ENCODE peak calls at places on chromosomes 7 and 10, in eight cellular contexts. One of them, this sample, is unnamed.

GRCh38 chr10:84310470-84310869 is 17.9 kb upstream of the CCSER2 start:
- DNase-seq in SK-N-SH: no peak
- DNase-seq in breast epithelium: no peak
- DNase-seq in transverse colon: no peak
- DNase-seq in endothelial cell of umbilical vein: no peak
- DNase-seq in SK-N-MC: no peak
- DNase-seq in GM12878: no peak
- DNase-seq in sigmoid colon: no peak
- DNase-seq in this sample: no peak

GRCh38 chr7:101134399-101134980 is 7.6 kb downstream of the SERPINE1 start:
- DNase-seq in sigmoid colon: no peak
- DNase-seq in SK-N-MC: peak; percentile 35
- DNase-seq in breast epithelium: no peak
- DNase-seq in endothelial cell of umbilical vein: peak; percentile 40
- DNase-seq in GM12878: no peak
- DNase-seq in transverse colon: no peak
- DNase-seq in SK-N-SH: no peak
- DNase-seq in this sample: no peak

GRCh38 chr7:26515462-26515861 is 223.8 kb downstream of the SNX10 start:
- DNase-seq in SK-N-MC: no peak
- DNase-seq in endothelial cell of umbilical vein: no peak
- DNase-seq in GM12878: no peak
- DNase-seq in transverse colon: peak; percentile 70
- DNase-seq in sigmoid colon: no peak
- DNase-seq in breast epithelium: no peak
- DNase-seq in SK-N-SH: peak; percentile 52
- DNase-seq in this sample: no peak

GRCh38 chr10:128147064-128147463 is 20.8 kb upstream of the MKI67 start:
- DNase-seq in endothelial cell of umbilical vein: no peak
- DNase-seq in sigmoid colon: no peak
- DNase-seq in GM12878: peak; percentile 45
- DNase-seq in SK-N-SH: no peak
- DNase-seq in breast epithelium: no peak
- DNase-seq in SK-N-MC: no peak
- DNase-seq in transverse colon: no peak
- DNase-seq in this sample: no peak

GRCh38 chr10:71243756-71244637 is 31.6 kb downstream of the UNC5B start:
- DNase-seq in GM12878: no peak
- DNase-seq in SK-N-SH: no peak
- DNase-seq in SK-N-MC: no peak
- DNase-seq in breast epithelium: no peak
- DNase-seq in sigmoid colon: no peak
- DNase-seq in transverse colon: peak; percentile 72
- DNase-seq in endothelial cell of umbilical vein: no peak
- DNase-seq in this sample: no peak

GRCh38 chr10:20614911-20615310 is 282.2 kb downstream of the NEBL start:
- DNase-seq in SK-N-MC: no peak
- DNase-seq in transverse colon: no peak
- DNase-seq in GM12878: no peak
- DNase-seq in endothelial cell of umbilical vein: no peak
- DNase-seq in breast epithelium: no peak
- DNase-seq in sigmoid colon: no peak
- DNase-seq in SK-N-SH: no peak
- DNase-seq in this sample: peak; percentile 79

GRCh38 chr10:23343591-23344225 is 889 bp downstream of the C10orf67 start:
- DNase-seq in GM12878: no peak
- DNase-seq in transverse colon: peak; percentile 43
- DNase-seq in sigmoid colon: peak; percentile 75
- DNase-seq in SK-N-MC: no peak
- DNase-seq in endothelial cell of umbilical vein: no peak
- DNase-seq in SK-N-SH: peak; percentile 79
- DNase-seq in breast epithelium: peak; percentile 54
- DNase-seq in this sample: peak; percentile 90

GRCh38 chr7:50661345-50662058 is 96.3 kb upstream of the DDC start:
- DNase-seq in breast epithelium: no peak
- DNase-seq in transverse colon: no peak
- DNase-seq in GM12878: no peak
- DNase-seq in endothelial cell of umbilical vein: no peak
- DNase-seq in sigmoid colon: no peak
- DNase-seq in SK-N-MC: no peak
- DNase-seq in SK-N-SH: no peak
- DNase-seq in this sample: no peak

GRCh38 chr7:147240468-147240867 is 1123.9 kb downstream of the CNTNAP2 start:
- DNase-seq in endothelial cell of umbilical vein: no peak
- DNase-seq in SK-N-MC: no peak
- DNase-seq in SK-N-SH: no peak
- DNase-seq in sigmoid colon: no peak
- DNase-seq in GM12878: no peak
- DNase-seq in transverse colon: no peak
- DNase-seq in breast epithelium: no peak
- DNase-seq in this sample: no peak

GRCh38 chr7:47833211-47833610 is 115.1 kb downstream of the PKD1L1 start:
- DNase-seq in sigmoid colon: no peak
- DNase-seq in SK-N-MC: no peak
- DNase-seq in transverse colon: no peak
- DNase-seq in GM12878: no peak
- DNase-seq in SK-N-SH: no peak
- DNase-seq in breast epithelium: no peak
- DNase-seq in endothelial cell of umbilical vein: no peak
- DNase-seq in this sample: no peak

GRCh38 chr7:23469150-23469960 is 936 bp downstream of the IGF2BP3 start:
- DNase-seq in breast epithelium: no peak
- DNase-seq in endothelial cell of umbilical vein: peak; percentile 49
- DNase-seq in SK-N-MC: no peak
- DNase-seq in sigmoid colon: no peak
- DNase-seq in GM12878: no peak
- DNase-seq in transverse colon: no peak
- DNase-seq in SK-N-SH: peak; percentile 84
- DNase-seq in this sample: no peak

GRCh38 chr10:59865101-59865500 is 41.3 kb downstream of the CCDC6 start:
- DNase-seq in SK-N-SH: no peak
- DNase-seq in sigmoid colon: no peak
- DNase-seq in endothelial cell of umbilical vein: no peak
- DNase-seq in GM12878: no peak
- DNase-seq in transverse colon: peak; percentile 69
- DNase-seq in breast epithelium: no peak
- DNase-seq in SK-N-MC: no peak
- DNase-seq in this sample: peak; percentile 81

GRCh38 chr7:128110641-128111365 is 79.6 kb upstream of the LRRC4 start:
- DNase-seq in sigmoid colon: peak; percentile 37
- DNase-seq in endothelial cell of umbilical vein: no peak
- DNase-seq in SK-N-MC: no peak
- DNase-seq in SK-N-SH: no peak
- DNase-seq in transverse colon: no peak
- DNase-seq in breast epithelium: peak; percentile 19
- DNase-seq in GM12878: no peak
- DNase-seq in this sample: no peak

GRCh38 chr7:131011976-131012375 is 278.0 kb upstream of the KLF14 start:
- DNase-seq in breast epithelium: no peak
- DNase-seq in GM12878: no peak
- DNase-seq in SK-N-MC: peak; percentile 94
- DNase-seq in transverse colon: no peak
- DNase-seq in endothelial cell of umbilical vein: peak; percentile 15
- DNase-seq in SK-N-SH: no peak
- DNase-seq in sigmoid colon: no peak
- DNase-seq in this sample: no peak

GRCh38 chr7:32616625-32617024 is 121.3 kb downstream of the AVL9 start:
- DNase-seq in endothelial cell of umbilical vein: peak; percentile 22
- DNase-seq in transverse colon: no peak
- DNase-seq in GM12878: no peak
- DNase-seq in sigmoid colon: no peak
- DNase-seq in SK-N-MC: no peak
- DNase-seq in SK-N-SH: no peak
- DNase-seq in breast epithelium: no peak
- DNase-seq in this sample: no peak

GRCh38 chr7:32618987-32619386 is 123.7 kb downstream of the AVL9 start:
- DNase-seq in SK-N-MC: no peak
- DNase-seq in sigmoid colon: no peak
- DNase-seq in endothelial cell of umbilical vein: no peak
- DNase-seq in breast epithelium: no peak
- DNase-seq in SK-N-SH: no peak
- DNase-seq in transverse colon: no peak
- DNase-seq in GM12878: no peak
- DNase-seq in this sample: no peak

DNA sequence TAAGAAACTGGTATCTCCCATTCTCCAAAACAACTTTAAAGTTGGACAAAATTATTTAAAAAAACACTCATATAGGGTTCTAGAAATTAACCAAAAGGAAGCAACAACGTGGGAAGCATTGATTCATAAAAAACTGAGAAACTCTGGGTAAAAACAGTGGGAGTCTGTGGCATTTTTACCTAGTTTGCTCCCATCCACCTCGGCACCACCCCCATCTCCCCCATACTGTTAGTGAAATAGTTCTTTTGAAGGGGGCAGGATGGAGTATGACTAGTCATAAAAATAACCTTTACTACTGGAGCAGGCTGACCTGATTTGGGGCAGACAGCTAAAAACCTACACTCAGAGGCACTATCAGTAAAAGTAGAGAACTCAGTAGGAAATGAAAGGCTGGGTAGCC is 123.2 kb downstream of the AVL9 start:
- DNase-seq in SK-N-MC: no peak
- DNase-seq in endothelial cell of umbilical vein: no peak
- DNase-seq in transverse colon: no peak
- DNase-seq in SK-N-SH: no peak
- DNase-seq in breast epithelium: no peak
- DNase-seq in sigmoid colon: no peak
- DNase-seq in GM12878: no peak
- DNase-seq in this sample: no peak
- H3K27ac ChIP-seq in SK-N-MC: no peak overlapping the region
- H3K27ac ChIP-seq in endothelial cell of umbilical vein: no peak overlapping the region
- H3K27ac ChIP-seq in transverse colon: no peak overlapping the region
- H3K27ac ChIP-seq in SK-N-SH: no peak overlapping the region
- H3K27ac ChIP-seq in breast epithelium: no peak overlapping the region
- H3K27ac ChIP-seq in sigmoid colon: no peak overlapping the region
- H3K27ac ChIP-seq in GM12878: no peak overlapping the region
- H3K27ac ChIP-seq in this sample: no peak overlapping the region

DNA sequence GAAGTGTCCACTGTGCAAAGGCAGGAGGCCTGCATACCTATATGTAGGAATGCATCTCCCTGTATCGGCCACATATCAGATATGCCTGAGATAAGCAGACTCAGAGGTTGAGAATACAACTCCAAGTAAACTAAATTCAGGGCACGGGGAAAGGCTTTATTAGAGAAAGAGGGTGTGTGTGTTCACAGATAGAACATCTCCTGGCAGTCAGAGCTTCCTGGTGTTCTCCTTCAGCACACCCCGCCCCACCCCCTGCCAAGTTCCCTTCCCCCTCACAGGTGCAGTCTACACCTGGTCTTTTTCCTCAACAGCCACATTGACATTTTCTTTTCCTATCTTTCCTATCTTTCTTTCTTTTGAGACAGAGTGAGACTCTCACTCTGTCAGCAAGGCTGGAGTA is 17.1 kb downstream of the GBX1 start:
- DNase-seq in SK-N-SH: no peak
- DNase-seq in SK-N-MC: no peak
- DNase-seq in GM12878: no peak
- DNase-seq in transverse colon: peak; percentile 20
- DNase-seq in endothelial cell of umbilical vein: no peak
- DNase-seq in breast epithelium: no peak
- DNase-seq in sigmoid colon: no peak
- DNase-seq in this sample: no peak
- TF ChIP-seq POLR2AphosphoS5 in SK-N-SH: no peak
- TF ChIP-seq POLR2AphosphoS5 in SK-N-MC: no peak
- TF ChIP-seq POLR2AphosphoS5 in GM12878: no peak
- TF ChIP-seq POLR2AphosphoS5 in transverse colon: no peak
- TF ChIP-seq POLR2AphosphoS5 in endothelial cell of umbilical vein: no peak
- TF ChIP-seq POLR2AphosphoS5 in breast epithelium: no peak
- TF ChIP-seq POLR2AphosphoS5 in sigmoid colon: no peak
- TF ChIP-seq POLR2AphosphoS5 in this sample: no peak

GRCh38 chr7:200290-200689 is 7.9 kb downstream of the FAM20C start:
- DNase-seq in transverse colon: no peak
- DNase-seq in endothelial cell of umbilical vein: no peak
- DNase-seq in GM12878: no peak
- DNase-seq in breast epithelium: no peak
- DNase-seq in SK-N-MC: no peak
- DNase-seq in SK-N-SH: no peak
- DNase-seq in sigmoid colon: no peak
- DNase-seq in this sample: peak; percentile 40

GRCh38 chr7:196778-197321 is 4.5 kb downstream of the FAM20C start:
- DNase-seq in SK-N-MC: no peak
- DNase-seq in transverse colon: no peak
- DNase-seq in sigmoid colon: no peak
- DNase-seq in GM12878: no peak
- DNase-seq in breast epithelium: no peak
- DNase-seq in SK-N-SH: no peak
- DNase-seq in endothelial cell of umbilical vein: no peak
- DNase-seq in this sample: no peak

GRCh38 chr7:197413-198335 is 5.3 kb downstream of the FAM20C start:
- DNase-seq in endothelial cell of umbilical vein: no peak
- DNase-seq in sigmoid colon: no peak
- DNase-seq in GM12878: no peak
- DNase-seq in SK-N-SH: no peak
- DNase-seq in breast epithelium: no peak
- DNase-seq in SK-N-MC: no peak
- DNase-seq in transverse colon: no peak
- DNase-seq in this sample: no peak

GRCh38 chr7:200704-201103 is 8.3 kb downstream of the FAM20C start:
- DNase-seq in SK-N-MC: no peak
- DNase-seq in breast epithelium: no peak
- DNase-seq in SK-N-SH: no peak
- DNase-seq in GM12878: no peak
- DNase-seq in transverse colon: no peak
- DNase-seq in endothelial cell of umbilical vein: no peak
- DNase-seq in sigmoid colon: no peak
- DNase-seq in this sample: no peak

GRCh38 chr7:199465-200249 is 7.3 kb downstream of the FAM20C start:
- DNase-seq in breast epithelium: no peak
- DNase-seq in SK-N-SH: no peak
- DNase-seq in GM12878: no peak
- DNase-seq in sigmoid colon: no peak
- DNase-seq in transverse colon: no peak
- DNase-seq in endothelial cell of umbilical vein: no peak
- DNase-seq in SK-N-MC: no peak
- DNase-seq in this sample: no peak
- H3K27ac ChIP-seq in breast epithelium: peak overlapping the region; percentile 61
- H3K27ac ChIP-seq in SK-N-SH: no peak overlapping the region
- H3K27ac ChIP-seq in GM12878: no peak overlapping the region
- H3K27ac ChIP-seq in sigmoid colon: peak overlapping the region; percentile 20
- H3K27ac ChIP-seq in transverse colon: no peak overlapping the region
- H3K27ac ChIP-seq in endothelial cell of umbilical vein: no peak overlapping the region
- H3K27ac ChIP-seq in SK-N-MC: no peak overlapping the region
- H3K27ac ChIP-seq in this sample: no peak overlapping the region

DNA sequence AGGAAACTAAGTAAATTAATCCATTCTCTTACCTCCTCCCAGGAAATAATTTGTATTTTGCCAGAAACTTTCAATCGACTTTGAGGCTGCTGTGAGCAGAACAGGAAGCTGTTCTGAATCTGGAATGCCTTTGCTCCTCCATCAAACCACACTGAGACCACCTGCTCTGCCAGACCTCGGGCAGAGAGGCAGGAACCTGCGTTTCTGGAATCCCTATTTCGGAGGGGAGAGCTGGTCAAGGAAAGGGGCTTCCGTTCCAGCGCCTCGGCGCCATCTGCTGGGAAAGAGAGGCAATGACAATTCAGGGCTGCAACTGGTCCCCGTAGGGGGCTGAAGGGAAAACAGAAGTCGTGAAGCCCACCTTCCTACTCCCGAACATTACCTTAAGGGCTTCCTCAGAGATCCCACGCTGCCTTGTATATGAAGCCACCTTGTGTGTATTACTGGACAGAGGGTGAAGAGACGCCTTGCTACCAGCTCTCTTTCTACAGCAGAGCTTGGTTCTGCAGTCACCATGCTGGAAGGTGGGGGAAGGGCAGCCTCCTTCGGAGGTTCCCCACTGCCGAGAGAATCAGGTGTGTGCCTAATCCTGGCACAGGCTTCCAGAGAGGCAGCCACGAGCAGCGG is 31.2 kb downstream of the ZNF467 start:
- DNase-seq in endothelial cell of umbilical vein: peak; percentile 71
- DNase-seq in breast epithelium: no peak
- DNase-seq in GM12878: no peak
- DNase-seq in sigmoid colon: peak; percentile 81
- DNase-seq in SK-N-MC: peak; percentile 20
- DNase-seq in transverse colon: peak; percentile 70
- DNase-seq in SK-N-SH: peak; percentile 92
- DNase-seq in this sample: peak; percentile 94
- TF ChIP-seq POLR2AphosphoS5 in endothelial cell of umbilical vein: no peak
- TF ChIP-seq POLR2AphosphoS5 in breast epithelium: no peak
- TF ChIP-seq POLR2AphosphoS5 in GM12878: no peak
- TF ChIP-seq POLR2AphosphoS5 in sigmoid colon: no peak
- TF ChIP-seq POLR2AphosphoS5 in SK-N-MC: no peak
- TF ChIP-seq POLR2AphosphoS5 in transverse colon: no peak
- TF ChIP-seq POLR2AphosphoS5 in SK-N-SH: no peak
- TF ChIP-seq POLR2AphosphoS5 in this sample: no peak